ENCODE peak calls at places on chromosome 1, in six cellular contexts. One of them, this sample, is unnamed.

GRCh38 chr1:45621895-45622266 is 2.0 kb downstream of the CCDC17 start:
- DNase-seq in mucosa of descending colon: no peak
- DNase-seq in fibroblast of lung: no peak
- DNase-seq in right lobe of liver: no peak
- DNase-seq in HL-60: no peak
- DNase-seq in pancreas: no peak
- DNase-seq in this sample: no peak

GRCh38 chr1:156559086-156559796 is 13.1 kb downstream of the IQGAP3 start:
- DNase-seq in mucosa of descending colon: no peak
- DNase-seq in fibroblast of lung: no peak
- DNase-seq in right lobe of liver: no peak
- DNase-seq in HL-60: no peak
- DNase-seq in pancreas: peak; percentile 11
- DNase-seq in this sample: peak; percentile 9

GRCh38 chr1:207032528-207033017 is at the start of gene C1orf116:
- DNase-seq in mucosa of descending colon: peak; percentile 75
- DNase-seq in fibroblast of lung: no peak
- DNase-seq in right lobe of liver: no peak
- DNase-seq in HL-60: no peak
- DNase-seq in pancreas: peak; percentile 63
- DNase-seq in this sample: no peak

GRCh38 chr1:241081473-241081872 is 275.5 kb downstream of the RGS7 start:
- DNase-seq in mucosa of descending colon: no peak
- DNase-seq in fibroblast of lung: peak; percentile 5
- DNase-seq in right lobe of liver: no peak
- DNase-seq in HL-60: no peak
- DNase-seq in pancreas: no peak
- DNase-seq in this sample: no peak

GRCh38 chr1:213374369-213374768 is 323.3 kb downstream of the RPS6KC1 start:
- DNase-seq in mucosa of descending colon: peak; percentile 74
- DNase-seq in fibroblast of lung: peak; percentile 21
- DNase-seq in right lobe of liver: peak; percentile 70
- DNase-seq in HL-60: peak; percentile 55
- DNase-seq in pancreas: peak; percentile 93
- DNase-seq in this sample: no peak

GRCh38 chr1:175095978-175096611 is 28.5 kb downstream of the TNN start:
- DNase-seq in mucosa of descending colon: no peak
- DNase-seq in fibroblast of lung: no peak
- DNase-seq in right lobe of liver: no peak
- DNase-seq in HL-60: no peak
- DNase-seq in pancreas: no peak
- DNase-seq in this sample: no peak

GRCh38 chr1:47694011-47694890 is 256.4 kb downstream of the FOXD2 start:
- DNase-seq in mucosa of descending colon: no peak
- DNase-seq in fibroblast of lung: no peak
- DNase-seq in right lobe of liver: no peak
- DNase-seq in HL-60: no peak
- DNase-seq in pancreas: no peak
- DNase-seq in this sample: no peak

GRCh38 chr1:55204997-55205396 is 10.2 kb downstream of the USP24 start:
- DNase-seq in mucosa of descending colon: no peak
- DNase-seq in fibroblast of lung: no peak
- DNase-seq in right lobe of liver: no peak
- DNase-seq in HL-60: no peak
- DNase-seq in pancreas: no peak
- DNase-seq in this sample: no peak

GRCh38 chr1:245598524-245599310 is 443.9 kb downstream of the KIF26B start:
- DNase-seq in mucosa of descending colon: no peak
- DNase-seq in fibroblast of lung: peak; percentile 36
- DNase-seq in right lobe of liver: no peak
- DNase-seq in HL-60: no peak
- DNase-seq in pancreas: no peak
- DNase-seq in this sample: no peak

GRCh38 chr1:21935891-21936365 is 1.2 kb downstream of the HSPG2 start:
- DNase-seq in mucosa of descending colon: peak; percentile 75
- DNase-seq in fibroblast of lung: no peak
- DNase-seq in right lobe of liver: no peak
- DNase-seq in HL-60: no peak
- DNase-seq in pancreas: no peak
- DNase-seq in this sample: no peak

GRCh38 chr1:65431111-65431705 is 10.7 kb downstream of the LEPR start:
- DNase-seq in mucosa of descending colon: no peak
- DNase-seq in fibroblast of lung: peak; percentile 36
- DNase-seq in right lobe of liver: no peak
- DNase-seq in HL-60: peak; percentile 9
- DNase-seq in pancreas: no peak
- DNase-seq in this sample: no peak

GRCh38 chr1:209116705-209117104 is 466.8 kb upstream of the CAMK1G start:
- DNase-seq in mucosa of descending colon: no peak
- DNase-seq in fibroblast of lung: no peak
- DNase-seq in right lobe of liver: no peak
- DNase-seq in HL-60: no peak
- DNase-seq in pancreas: no peak
- DNase-seq in this sample: no peak

GRCh38 chr1:208536176-208536575 is 292.0 kb upstream of the PLXNA2 start:
- DNase-seq in mucosa of descending colon: no peak
- DNase-seq in fibroblast of lung: no peak
- DNase-seq in right lobe of liver: no peak
- DNase-seq in HL-60: no peak
- DNase-seq in pancreas: no peak
- DNase-seq in this sample: no peak

GRCh38 chr1:22870201-22870871 is 102.3 kb downstream of the LACTBL1 start:
- DNase-seq in mucosa of descending colon: no peak
- DNase-seq in fibroblast of lung: peak; percentile 64
- DNase-seq in right lobe of liver: no peak
- DNase-seq in HL-60: no peak
- DNase-seq in pancreas: no peak
- DNase-seq in this sample: no peak

GRCh38 chr1:20657024-20657423 is 4.1 kb downstream of the DDOST start:
- DNase-seq in mucosa of descending colon: no peak
- DNase-seq in fibroblast of lung: no peak
- DNase-seq in right lobe of liver: no peak
- DNase-seq in HL-60: no peak
- DNase-seq in pancreas: no peak
- DNase-seq in this sample: no peak

GRCh38 chr1:2322593-2323295 is 68.6 kb downstream of the MORN1 start:
- DNase-seq in mucosa of descending colon: no peak
- DNase-seq in fibroblast of lung: no peak
- DNase-seq in right lobe of liver: no peak
- DNase-seq in HL-60: no peak
- DNase-seq in pancreas: no peak
- DNase-seq in this sample: no peak

GRCh38 chr1:156464335-156464734 is 36.2 kb downstream of the MEF2D start:
- DNase-seq in mucosa of descending colon: peak; percentile 26
- DNase-seq in fibroblast of lung: peak; percentile 28
- DNase-seq in right lobe of liver: no peak
- DNase-seq in HL-60: no peak
- DNase-seq in pancreas: no peak
- DNase-seq in this sample: no peak

GRCh38 chr1:56819393-56819899 is at the start of gene FYB2:
- DNase-seq in mucosa of descending colon: peak; percentile 68
- DNase-seq in fibroblast of lung: no peak
- DNase-seq in right lobe of liver: peak; percentile 87
- DNase-seq in HL-60: no peak
- DNase-seq in pancreas: peak; percentile 76
- DNase-seq in this sample: no peak

GRCh38 chr1:27481994-27482620 is 7.9 kb downstream of the WASF2 start:
- DNase-seq in mucosa of descending colon: no peak
- DNase-seq in fibroblast of lung: no peak
- DNase-seq in right lobe of liver: no peak
- DNase-seq in HL-60: no peak
- DNase-seq in pancreas: no peak
- DNase-seq in this sample: no peak

GRCh38 chr1:15207031-15207828 is 39.8 kb upstream of the FHAD1 start:
- DNase-seq in mucosa of descending colon: no peak
- DNase-seq in fibroblast of lung: no peak
- DNase-seq in right lobe of liver: no peak
- DNase-seq in HL-60: no peak
- DNase-seq in pancreas: no peak
- DNase-seq in this sample: no peak

GRCh38 chr1:165858364-165858823 is 31.0 kb downstream of the UCK2 start:
- DNase-seq in mucosa of descending colon: peak; percentile 42
- DNase-seq in fibroblast of lung: no peak
- DNase-seq in right lobe of liver: peak; percentile 81
- DNase-seq in HL-60: no peak
- DNase-seq in pancreas: no peak
- DNase-seq in this sample: no peak

GRCh38 chr1:207698822-207699483 is 52.9 kb upstream of the CD46 start:
- DNase-seq in mucosa of descending colon: peak; percentile 72
- DNase-seq in fibroblast of lung: peak; percentile 41
- DNase-seq in right lobe of liver: no peak
- DNase-seq in HL-60: peak; percentile 41
- DNase-seq in pancreas: peak; percentile 66
- DNase-seq in this sample: no peak

GRCh38 chr1:37922767-37923550 is 23.9 kb downstream of the INPP5B start:
- DNase-seq in mucosa of descending colon: no peak
- DNase-seq in fibroblast of lung: no peak
- DNase-seq in right lobe of liver: no peak
- DNase-seq in HL-60: peak; percentile 95
- DNase-seq in pancreas: no peak
- DNase-seq in this sample: peak; percentile 53
- TF ChIP-seq CTCF in mucosa of descending colon: no peak
- TF ChIP-seq CTCF in fibroblast of lung: no peak
- TF ChIP-seq CTCF in right lobe of liver: no peak
- TF ChIP-seq CTCF in HL-60: no peak
- TF ChIP-seq CTCF in pancreas: no peak
- TF ChIP-seq CTCF in this sample: no peak

GRCh38 chr1:70034403-70034802 is 171.0 kb downstream of the LRRC40 start:
- DNase-seq in mucosa of descending colon: no peak
- DNase-seq in fibroblast of lung: peak; percentile 70
- DNase-seq in right lobe of liver: no peak
- DNase-seq in HL-60: no peak
- DNase-seq in pancreas: no peak
- DNase-seq in this sample: no peak
- TF ChIP-seq CTCF in mucosa of descending colon: no peak
- TF ChIP-seq CTCF in fibroblast of lung: peak; percentile 58
- TF ChIP-seq CTCF in right lobe of liver: no peak
- TF ChIP-seq CTCF in HL-60: no peak
- TF ChIP-seq CTCF in pancreas: no peak
- TF ChIP-seq CTCF in this sample: no peak

DNA sequence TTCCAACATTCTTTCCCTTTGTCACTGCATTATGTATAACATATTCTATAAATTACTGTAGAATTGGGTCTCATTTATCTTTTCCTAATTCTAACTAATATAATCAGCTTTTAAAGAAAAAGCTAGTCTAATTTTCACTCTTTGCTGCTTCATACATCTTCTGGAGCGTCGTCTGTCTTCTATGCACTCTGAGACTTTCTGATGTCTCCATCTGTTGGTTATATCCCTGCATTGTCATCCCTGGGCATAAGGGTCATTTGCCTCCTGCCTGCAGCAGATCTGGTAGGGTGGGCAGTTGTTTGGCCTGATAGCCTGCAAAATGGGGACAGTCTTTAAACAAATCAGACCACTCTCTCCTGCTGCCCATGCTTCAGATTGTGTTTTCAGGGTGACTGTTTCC is 40.8 kb upstream of the DYNLT5 start:
- DNase-seq in mucosa of descending colon: no peak
- DNase-seq in fibroblast of lung: peak; percentile 5
- DNase-seq in right lobe of liver: no peak
- DNase-seq in HL-60: no peak
- DNase-seq in pancreas: no peak
- DNase-seq in this sample: no peak
- TF ChIP-seq CTCF in mucosa of descending colon: no peak
- TF ChIP-seq CTCF in fibroblast of lung: peak; percentile 26
- TF ChIP-seq CTCF in right lobe of liver: no peak
- TF ChIP-seq CTCF in HL-60: no peak
- TF ChIP-seq CTCF in pancreas: no peak
- TF ChIP-seq CTCF in this sample: no peak

DNA sequence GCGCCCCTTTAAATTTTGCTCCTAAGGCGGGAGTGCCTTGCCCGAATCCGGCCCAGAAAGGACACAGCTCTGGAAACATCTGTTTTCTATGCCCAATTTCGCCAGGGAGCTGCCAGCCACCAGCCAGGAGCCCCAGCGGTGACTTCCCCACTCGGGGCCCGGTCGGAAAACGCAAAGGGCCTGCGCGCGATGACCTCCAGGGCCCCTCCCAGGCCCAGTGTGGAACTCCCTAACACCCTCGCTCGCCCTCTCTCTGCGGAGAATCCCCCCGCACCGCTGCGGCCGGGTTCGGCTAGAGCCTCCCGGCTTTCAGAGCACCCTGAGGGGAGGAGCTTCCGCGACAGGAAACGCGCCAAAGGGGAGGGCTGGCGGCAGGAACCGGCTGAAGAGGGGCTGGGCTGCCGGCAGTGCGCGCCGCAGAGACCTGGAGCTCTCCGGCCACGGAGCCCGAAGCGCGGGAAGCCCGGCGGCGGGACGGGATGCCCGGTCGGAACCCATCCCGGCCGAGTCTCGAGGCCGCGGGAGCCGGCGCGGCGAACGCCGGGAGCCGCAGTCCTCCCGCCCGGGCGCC is 505 bp downstream of the CLSPN start:
- DNase-seq in mucosa of descending colon: peak; percentile 93
- DNase-seq in fibroblast of lung: peak; percentile 85
- DNase-seq in right lobe of liver: peak; percentile 95
- DNase-seq in HL-60: peak; percentile 88
- DNase-seq in pancreas: peak; percentile 91
- DNase-seq in this sample: peak; percentile 74
- TF ChIP-seq CTCF in mucosa of descending colon: no peak
- TF ChIP-seq CTCF in fibroblast of lung: peak; percentile 24
- TF ChIP-seq CTCF in right lobe of liver: peak; percentile 5
- TF ChIP-seq CTCF in HL-60: no peak
- TF ChIP-seq CTCF in pancreas: no peak
- TF ChIP-seq CTCF in this sample: no peak

GRCh38 chr1:169585184-169585583 is 1.1 kb downstream of the F5 start:
- DNase-seq in mucosa of descending colon: no peak
- DNase-seq in fibroblast of lung: no peak
- DNase-seq in right lobe of liver: no peak
- DNase-seq in HL-60: no peak
- DNase-seq in pancreas: no peak
- DNase-seq in this sample: no peak

GRCh38 chr1:169588112-169588511 is 1.8 kb upstream of the F5 start:
- DNase-seq in mucosa of descending colon: no peak
- DNase-seq in fibroblast of lung: no peak
- DNase-seq in right lobe of liver: no peak
- DNase-seq in HL-60: no peak
- DNase-seq in pancreas: no peak
- DNase-seq in this sample: no peak

GRCh38 chr1:169586067-169586394 is 250 bp downstream of the F5 start:
- DNase-seq in mucosa of descending colon: no peak
- DNase-seq in fibroblast of lung: no peak
- DNase-seq in right lobe of liver: no peak
- DNase-seq in HL-60: no peak
- DNase-seq in pancreas: no peak
- DNase-seq in this sample: no peak

GRCh38 chr1:169584483-169585144 is 1.7 kb downstream of the F5 start:
- DNase-seq in mucosa of descending colon: no peak
- DNase-seq in fibroblast of lung: no peak
- DNase-seq in right lobe of liver: no peak
- DNase-seq in HL-60: peak; percentile 15
- DNase-seq in pancreas: no peak
- DNase-seq in this sample: peak; percentile 49

GRCh38 chr1:169586395-169587255 is at the start of gene F5:
- DNase-seq in mucosa of descending colon: peak; percentile 81
- DNase-seq in fibroblast of lung: peak; percentile 53
- DNase-seq in right lobe of liver: peak; percentile 94
- DNase-seq in HL-60: peak; percentile 82
- DNase-seq in pancreas: peak; percentile 83
- DNase-seq in this sample: peak; percentile 81
- TF ChIP-seq CTCF in mucosa of descending colon: peak; percentile 36
- TF ChIP-seq CTCF in fibroblast of lung: peak; percentile 57
- TF ChIP-seq CTCF in right lobe of liver: peak; percentile 48
- TF ChIP-seq CTCF in HL-60: peak; percentile 65
- TF ChIP-seq CTCF in pancreas: peak; percentile 20
- TF ChIP-seq CTCF in this sample: peak; percentile 71